ENCODE peak calls at places on chromosomes 11 and 22, in five cellular contexts. One of them, this sample, is unnamed.

GRCh38 chr11:14078941-14079522 is 116.5 kb downstream of the SPON1 start:
- DNase-seq in mammary epithelial cell: no peak
- DNase-seq in CD8-positive, alpha-beta memory T cell: peak
- DNase-seq in kidney: no peak
- DNase-seq in H9: no peak
- DNase-seq in this sample: no peak

GRCh38 chr11:73149105-73149504 is 7.0 kb upstream of the FCHSD2 start:
- DNase-seq in mammary epithelial cell: no peak
- DNase-seq in CD8-positive, alpha-beta memory T cell: no peak
- DNase-seq in kidney: no peak
- DNase-seq in H9: no peak
- DNase-seq in this sample: no peak

GRCh38 chr11:134433806-134434205 is 21.8 kb upstream of the B3GAT1 start:
- DNase-seq in mammary epithelial cell: no peak
- DNase-seq in CD8-positive, alpha-beta memory T cell: no peak
- DNase-seq in kidney: no peak
- DNase-seq in H9: no peak
- DNase-seq in this sample: no peak

GRCh38 chr11:36292311-36292722 is 3.1 kb upstream of the COMMD9 start:
- DNase-seq in mammary epithelial cell: peak
- DNase-seq in CD8-positive, alpha-beta memory T cell: no peak
- DNase-seq in kidney: no peak
- DNase-seq in H9: no peak
- DNase-seq in this sample: no peak

GRCh38 chr11:71977743-71978418 is 20.8 kb upstream of the IL18BP start:
- DNase-seq in mammary epithelial cell: peak
- DNase-seq in CD8-positive, alpha-beta memory T cell: peak
- DNase-seq in kidney: no peak
- DNase-seq in H9: no peak
- DNase-seq in this sample: peak

GRCh38 chr11:2890466-2891241 is 5.1 kb upstream of the CDKN1C start:
- DNase-seq in mammary epithelial cell: no peak
- DNase-seq in CD8-positive, alpha-beta memory T cell: no peak
- DNase-seq in kidney: peak
- DNase-seq in H9: no peak
- DNase-seq in this sample: no peak

GRCh38 chr11:73072935-73073481 is 69.1 kb downstream of the FCHSD2 start:
- DNase-seq in mammary epithelial cell: peak
- DNase-seq in CD8-positive, alpha-beta memory T cell: no peak
- DNase-seq in kidney: no peak
- DNase-seq in H9: no peak
- DNase-seq in this sample: no peak

GRCh38 chr11:109783842-109784241 is 309.4 kb upstream of the ZC3H12C start:
- DNase-seq in mammary epithelial cell: no peak
- DNase-seq in CD8-positive, alpha-beta memory T cell: no peak
- DNase-seq in kidney: no peak
- DNase-seq in H9: no peak
- DNase-seq in this sample: no peak

GRCh38 chr11:64849600-64850356 is 5.3 kb upstream of the CDC42BPG start:
- DNase-seq in mammary epithelial cell: no peak
- DNase-seq in CD8-positive, alpha-beta memory T cell: no peak
- DNase-seq in kidney: no peak
- DNase-seq in H9: no peak
- DNase-seq in this sample: no peak

GRCh38 chr11:86063536-86063935 is 5.3 kb downstream of the PICALM start:
- DNase-seq in mammary epithelial cell: peak
- DNase-seq in CD8-positive, alpha-beta memory T cell: no peak
- DNase-seq in kidney: no peak
- DNase-seq in H9: no peak
- DNase-seq in this sample: no peak

GRCh38 chr11:3609416-3610265 is 32.2 kb downstream of the ART5 start:
- DNase-seq in mammary epithelial cell: peak
- DNase-seq in CD8-positive, alpha-beta memory T cell: peak
- DNase-seq in kidney: no peak
- DNase-seq in H9: peak
- DNase-seq in this sample: no peak

GRCh38 chr22:17318817-17319216 is 50.4 kb upstream of the CECR2 start:
- DNase-seq in mammary epithelial cell: no peak
- DNase-seq in CD8-positive, alpha-beta memory T cell: no peak
- DNase-seq in kidney: no peak
- DNase-seq in H9: no peak
- DNase-seq in this sample: no peak

GRCh38 chr11:118938491-118939411 is 13.0 kb upstream of the BCL9L start:
- DNase-seq in mammary epithelial cell: peak
- DNase-seq in CD8-positive, alpha-beta memory T cell: no peak
- DNase-seq in kidney: peak
- DNase-seq in H9: no peak
- DNase-seq in this sample: no peak

GRCh38 chr22:19122752-19123492 is 710 bp upstream of the DGCR2 start:
- DNase-seq in mammary epithelial cell: peak
- DNase-seq in CD8-positive, alpha-beta memory T cell: no peak
- DNase-seq in kidney: no peak
- DNase-seq in H9: no peak
- DNase-seq in this sample: no peak

GRCh38 chr11:125348704-125349635 is 147.1 kb downstream of the FEZ1 start:
- DNase-seq in mammary epithelial cell: no peak
- DNase-seq in CD8-positive, alpha-beta memory T cell: peak
- DNase-seq in kidney: no peak
- DNase-seq in H9: peak
- DNase-seq in this sample: peak

GRCh38 chr11:38593649-38594048 is 1995.6 kb upstream of the RAG2 start:
- DNase-seq in mammary epithelial cell: peak
- DNase-seq in CD8-positive, alpha-beta memory T cell: no peak
- DNase-seq in kidney: no peak
- DNase-seq in H9: no peak
- DNase-seq in this sample: no peak

GRCh38 chr11:36213050-36213840 is 76.0 kb downstream of the COMMD9 start:
- DNase-seq in mammary epithelial cell: no peak
- DNase-seq in CD8-positive, alpha-beta memory T cell: no peak
- DNase-seq in kidney: no peak
- DNase-seq in H9: no peak
- DNase-seq in this sample: peak

GRCh38 chr11:74388678-74389327 is 9.4 kb downstream of the PGM2L1 start:
- DNase-seq in mammary epithelial cell: peak
- DNase-seq in CD8-positive, alpha-beta memory T cell: peak
- DNase-seq in kidney: no peak
- DNase-seq in H9: peak
- DNase-seq in this sample: no peak

GRCh38 chr11:7512525-7513209 is 1.1 kb upstream of the PPFIBP2 start:
- DNase-seq in mammary epithelial cell: no peak
- DNase-seq in CD8-positive, alpha-beta memory T cell: peak
- DNase-seq in kidney: peak
- DNase-seq in H9: no peak
- DNase-seq in this sample: peak

GRCh38 chr22:24847490-24847889 is 41.5 kb downstream of the SGSM1 start:
- DNase-seq in mammary epithelial cell: no peak
- DNase-seq in CD8-positive, alpha-beta memory T cell: no peak
- DNase-seq in kidney: no peak
- DNase-seq in H9: no peak
- DNase-seq in this sample: no peak

GRCh38 chr11:113014262-113014661 is 53.0 kb downstream of the NCAM1 start:
- DNase-seq in mammary epithelial cell: no peak
- DNase-seq in CD8-positive, alpha-beta memory T cell: no peak
- DNase-seq in kidney: no peak
- DNase-seq in H9: no peak
- DNase-seq in this sample: no peak

GRCh38 chr22:25563757-25564319 is 637 bp upstream of the GRK3 start:
- DNase-seq in mammary epithelial cell: peak
- DNase-seq in CD8-positive, alpha-beta memory T cell: no peak
- DNase-seq in kidney: no peak
- DNase-seq in H9: no peak
- DNase-seq in this sample: no peak

GRCh38 chr22:20033045-20033706 is 12.3 kb downstream of the TANGO2 start:
- DNase-seq in mammary epithelial cell: no peak
- DNase-seq in CD8-positive, alpha-beta memory T cell: no peak
- DNase-seq in kidney: peak
- DNase-seq in H9: no peak
- DNase-seq in this sample: peak

GRCh38 chr22:43985532-43985931 is 30.3 kb downstream of the SAMM50 start:
- DNase-seq in mammary epithelial cell: no peak
- DNase-seq in CD8-positive, alpha-beta memory T cell: no peak
- DNase-seq in kidney: no peak
- DNase-seq in H9: no peak
- DNase-seq in this sample: peak
- H3K27ac ChIP-seq in mammary epithelial cell: no peak
- H3K27ac ChIP-seq in CD8-positive, alpha-beta memory T cell: no peak
- H3K27ac ChIP-seq in kidney: no peak
- H3K27ac ChIP-seq in H9: no peak
- H3K27ac ChIP-seq in this sample: peak

GRCh38 chr22:42938976-42939375 is 76.0 kb downstream of the PACSIN2 start:
- DNase-seq in mammary epithelial cell: peak
- DNase-seq in CD8-positive, alpha-beta memory T cell: no peak
- DNase-seq in kidney: no peak
- DNase-seq in H9: no peak
- DNase-seq in this sample: no peak
- H3K27ac ChIP-seq in mammary epithelial cell: peak
- H3K27ac ChIP-seq in CD8-positive, alpha-beta memory T cell: no peak
- H3K27ac ChIP-seq in kidney: peak
- H3K27ac ChIP-seq in H9: no peak
- H3K27ac ChIP-seq in this sample: no peak

DNA sequence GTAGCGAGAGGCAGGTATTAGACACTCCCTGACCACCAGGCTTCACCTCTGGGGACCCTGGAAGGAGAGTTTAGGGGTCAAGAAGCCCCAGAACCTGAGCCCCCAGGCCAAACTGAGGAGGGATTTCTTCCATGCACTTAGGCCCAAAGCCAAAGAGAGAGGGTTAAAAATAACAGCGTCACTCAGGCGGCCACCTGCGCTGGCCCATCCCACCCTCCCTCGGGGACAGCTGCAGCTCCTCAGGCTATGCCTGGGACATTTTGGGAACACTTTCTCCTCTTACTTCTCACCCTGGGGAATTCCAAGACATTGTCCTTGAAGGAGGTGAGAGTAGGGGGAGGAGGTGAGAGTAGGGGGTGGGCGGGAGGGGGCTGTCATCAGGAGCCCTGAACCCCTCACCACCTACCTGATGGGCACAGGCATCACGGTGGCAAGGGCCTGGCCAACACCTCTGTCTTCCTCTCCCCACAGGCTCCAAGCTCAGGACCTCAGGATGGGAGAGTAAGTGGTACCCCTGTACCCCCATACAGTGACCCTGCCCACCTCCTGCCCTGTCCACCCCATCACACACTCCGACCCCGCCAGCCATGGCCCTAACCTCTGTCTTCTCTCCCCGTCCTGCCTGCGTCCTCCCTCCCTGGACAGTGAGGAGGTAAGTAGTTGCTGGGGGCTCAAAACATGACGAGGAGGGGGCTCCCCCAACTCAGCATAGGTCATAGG is 583 bp downstream of the TNNI2 start:
- DNase-seq in mammary epithelial cell: no peak
- DNase-seq in CD8-positive, alpha-beta memory T cell: no peak
- DNase-seq in kidney: no peak
- DNase-seq in H9: no peak
- DNase-seq in this sample: no peak
- H3K27ac ChIP-seq in mammary epithelial cell: no peak
- H3K27ac ChIP-seq in CD8-positive, alpha-beta memory T cell: no peak
- H3K27ac ChIP-seq in kidney: no peak
- H3K27ac ChIP-seq in H9: no peak
- H3K27ac ChIP-seq in this sample: no peak

GRCh38 chr11:100888836-100889235 is 201.7 kb downstream of the ARHGAP42 start:
- DNase-seq in mammary epithelial cell: no peak
- DNase-seq in CD8-positive, alpha-beta memory T cell: no peak
- DNase-seq in kidney: no peak
- DNase-seq in H9: no peak
- DNase-seq in this sample: no peak

GRCh38 chr11:100887659-100888058 is 200.6 kb downstream of the ARHGAP42 start:
- DNase-seq in mammary epithelial cell: no peak
- DNase-seq in CD8-positive, alpha-beta memory T cell: no peak
- DNase-seq in kidney: no peak
- DNase-seq in H9: no peak
- DNase-seq in this sample: no peak

GRCh38 chr11:100889758-100890157 is 202.7 kb downstream of the ARHGAP42 start:
- DNase-seq in mammary epithelial cell: no peak
- DNase-seq in CD8-positive, alpha-beta memory T cell: no peak
- DNase-seq in kidney: no peak
- DNase-seq in H9: no peak
- DNase-seq in this sample: no peak

GRCh38 chr11:100892886-100893285 is 205.8 kb downstream of the ARHGAP42 start:
- DNase-seq in mammary epithelial cell: peak
- DNase-seq in CD8-positive, alpha-beta memory T cell: no peak
- DNase-seq in kidney: no peak
- DNase-seq in H9: no peak
- DNase-seq in this sample: no peak

DNA sequence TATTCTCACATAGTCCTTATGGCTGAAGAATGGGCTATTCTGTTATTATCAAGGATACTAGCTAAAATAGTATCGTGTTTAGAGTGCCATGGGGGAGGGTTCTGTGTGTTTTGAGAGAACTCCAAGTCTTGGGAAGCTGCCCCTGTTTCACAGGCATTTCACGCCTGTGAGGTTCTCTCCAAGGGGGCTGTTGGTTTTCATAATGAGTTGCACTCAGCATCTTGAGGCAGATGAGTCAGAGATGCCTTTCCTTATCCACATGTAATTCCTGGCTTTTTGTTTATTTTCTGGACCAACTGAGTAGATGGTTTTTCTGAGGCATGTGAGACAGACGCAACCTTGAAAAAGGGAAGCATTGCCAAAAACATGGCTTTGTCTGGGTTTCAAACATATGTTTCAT is 203.7 kb downstream of the ARHGAP42 start:
- DNase-seq in mammary epithelial cell: no peak
- DNase-seq in CD8-positive, alpha-beta memory T cell: no peak
- DNase-seq in kidney: no peak
- DNase-seq in H9: no peak
- DNase-seq in this sample: no peak
- H3K27ac ChIP-seq in mammary epithelial cell: no peak
- H3K27ac ChIP-seq in CD8-positive, alpha-beta memory T cell: no peak
- H3K27ac ChIP-seq in kidney: no peak
- H3K27ac ChIP-seq in H9: no peak
- H3K27ac ChIP-seq in this sample: no peak

GRCh38 chr11:58938398-58938797 is 890 bp upstream of the GLYATL1 start:
- DNase-seq in mammary epithelial cell: no peak
- DNase-seq in CD8-positive, alpha-beta memory T cell: no peak
- DNase-seq in kidney: no peak
- DNase-seq in H9: no peak
- DNase-seq in this sample: no peak
- H3K27ac ChIP-seq in mammary epithelial cell: no peak
- H3K27ac ChIP-seq in CD8-positive, alpha-beta memory T cell: no peak
- H3K27ac ChIP-seq in kidney: no peak
- H3K27ac ChIP-seq in H9: no peak
- H3K27ac ChIP-seq in this sample: no peak

GRCh38 chr11:67278939-67279588 is 10.0 kb upstream of the ANKRD13D start:
- DNase-seq in mammary epithelial cell: no peak
- DNase-seq in CD8-positive, alpha-beta memory T cell: no peak
- DNase-seq in kidney: peak
- DNase-seq in H9: no peak
- DNase-seq in this sample: no peak

GRCh38 chr11:67279589-67280340 is 9.3 kb upstream of the ANKRD13D start:
- DNase-seq in mammary epithelial cell: no peak
- DNase-seq in CD8-positive, alpha-beta memory T cell: no peak
- DNase-seq in kidney: peak
- DNase-seq in H9: no peak
- DNase-seq in this sample: no peak

GRCh38 chr11:67280791-67281551 is 8.1 kb upstream of the ANKRD13D start:
- DNase-seq in mammary epithelial cell: no peak
- DNase-seq in CD8-positive, alpha-beta memory T cell: no peak
- DNase-seq in kidney: peak
- DNase-seq in H9: no peak
- DNase-seq in this sample: no peak

GRCh38 chr11:67281552-67282150 is 7.5 kb upstream of the ANKRD13D start:
- DNase-seq in mammary epithelial cell: no peak
- DNase-seq in CD8-positive, alpha-beta memory T cell: no peak
- DNase-seq in kidney: peak
- DNase-seq in H9: no peak
- DNase-seq in this sample: no peak

GRCh38 chr11:67280341-67280790 is 8.7 kb upstream of the ANKRD13D start:
- DNase-seq in mammary epithelial cell: no peak
- DNase-seq in CD8-positive, alpha-beta memory T cell: no peak
- DNase-seq in kidney: peak
- DNase-seq in H9: no peak
- DNase-seq in this sample: no peak
- H3K27ac ChIP-seq in mammary epithelial cell: no peak
- H3K27ac ChIP-seq in CD8-positive, alpha-beta memory T cell: no peak
- H3K27ac ChIP-seq in kidney: no peak
- H3K27ac ChIP-seq in H9: no peak
- H3K27ac ChIP-seq in this sample: no peak

This sample was measured in substantia nigra.